ENCODE peak calls at places on chromosomes 6 and 20, in seven cellular contexts. Z is COLO829; F is heart left ventricle; S is activated naive CD8-positive, alpha-beta T cell treated with anti-CD3 and anti-CD28 coated beads, Interleukin-2, amount 10 ng/mL, durations not matched to agents 7 days and 5 days; W is mesenteric fat pad; U is aorta; O is cerebellum. C is an unnamed sample.

GRCh38 chr6:3743541-3743940 is 8.0 kb downstream of the PXDC1 start:
- DNase-seq in Z (no peak), F (no peak), S (no peak), W (no peak), U (no peak), O (no peak), C (no peak)

GRCh38 chr6:96194675-96195074 is 178.9 kb downstream of the FUT9 start:
- DNase-seq in Z (no peak), F (no peak), S (no peak), W (no peak), U (no peak), O (peak; percentile 40), C (no peak)

GRCh38 chr6:3226422-3227362 is 761 bp downstream of the TUBB2B start:
- DNase-seq in Z (no peak), F (no peak), S (peak; percentile 48), W (no peak), U (peak; percentile 83), O (no peak), C (peak; percentile 77)

GRCh38 chr6:45420909-45421699 is 43.4 kb upstream of the SUPT3H start:
- DNase-seq in Z (no peak), F (no peak), S (no peak), W (no peak), U (no peak), O (no peak), C (no peak)

GRCh38 chr20:37756234-37756633 is 62.4 kb downstream of the CTNNBL1 start:
- DNase-seq in Z (no peak), F (no peak), S (no peak), W (no peak), U (no peak), O (no peak), C (no peak)

GRCh38 chr20:8153281-8153908 is 21.3 kb downstream of the PLCB1 start:
- DNase-seq in Z (no peak), F (no peak), S (no peak), W (no peak), U (no peak), O (no peak), C (no peak)

GRCh38 chr6:165401092-165401491 is 91.7 kb upstream of the C6orf118 start:
- DNase-seq in Z (no peak), F (no peak), S (no peak), W (no peak), U (no peak), O (no peak), C (no peak)

GRCh38 chr20:41110930-41111577 is 26.3 kb upstream of the PLCG1 start:
- DNase-seq in Z (no peak), F (no peak), S (no peak), W (no peak), U (no peak), O (no peak), C (peak; percentile 60)

GRCh38 chr6:50030777-50031562 is 9.2 kb upstream of the DEFB110 start:
- DNase-seq in Z (peak; percentile 8), F (no peak), S (no peak), W (no peak), U (no peak), O (no peak), C (peak; percentile 83)

GRCh38 chr6:144158133-144158532 is 7.8 kb downstream of the STX11 start:
- DNase-seq in Z (peak; percentile 23), F (peak; percentile 71), S (no peak), W (no peak), U (no peak), O (no peak), C (peak; percentile 91)

GRCh38 chr20:62662422-62662821 is 20.1 kb downstream of the SLCO4A1 start:
- DNase-seq in Z (no peak), F (peak; percentile 18), S (no peak), W (no peak), U (no peak), O (no peak), C (no peak)

GRCh38 chr6:72826744-72827438 is 205.0 kb downstream of the KCNQ5 start:
- DNase-seq in Z (no peak), F (no peak), S (no peak), W (no peak), U (no peak), O (no peak), C (no peak)

GRCh38 chr20:49343246-49343645 is 65.4 kb upstream of the ZNFX1 start:
- DNase-seq in Z (no peak), F (no peak), S (no peak), W (no peak), U (no peak), O (no peak), C (peak; percentile 80)

GRCh38 chr20:53795170-53795569 is 201.5 kb upstream of the ZNF217 start:
- DNase-seq in Z (no peak), F (no peak), S (no peak), W (no peak), U (no peak), O (no peak), C (no peak)

GRCh38 chr6:14804444-14805210 is 441.2 kb upstream of the JARID2 start:
- DNase-seq in Z (peak; percentile 68), F (peak; percentile 88), S (no peak), W (no peak), U (peak; percentile 87), O (peak; percentile 55), C (no peak)

C was measured in islet precursor cell.